ENCODE peak calls at places on chromosomes 1 and 21, in five cellular contexts. Q is upper lobe of right lung; J is OCI-LY7; H is CD8-positive, alpha-beta T cell; R is dorsolateral prefrontal cortex. A is an unnamed sample.

GRCh38 chr1:76827066-76827465 is 40.2 kb upstream of the ST6GALNAC5 start:
- DNase-seq in H (no peak), Q (no peak), J (no peak), R (no peak), A (no peak)

GRCh38 chr1:6935379-6936307 is 150.4 kb downstream of the CAMTA1 start:
- DNase-seq in R (no peak), Q (no peak), H (no peak), J (no peak), A (no peak)

GRCh38 chr1:1775364-1776226 is 2.7 kb downstream of the NADK start:
- DNase-seq in H (no peak), Q (no peak), R (no peak), J (peak; percentile 74), A (no peak)

GRCh38 chr1:217482356-217483102 is 148.4 kb downstream of the GPATCH2 start:
- DNase-seq in H (no peak), Q (no peak), R (no peak), J (no peak), A (peak; percentile 52)

GRCh38 chr1:166174108-166174507 is 7.3 kb upstream of the FAM78B start:
- DNase-seq in H (no peak), Q (no peak), R (no peak), J (no peak), A (no peak)

GRCh38 chr21:45536301-45537081 is 5.7 kb downstream of the SLC19A1 start:
- DNase-seq in Q (peak; percentile 55), H (no peak), R (peak; percentile 41), J (no peak), A (no peak)

GRCh38 chr21:42461881-42462877 is 33.8 kb downstream of the RSPH1 start:
- DNase-seq in Q (no peak), J (peak; percentile 66), H (no peak), R (no peak), A (no peak)

GRCh38 chr1:8025061-8025670 is 943 bp downstream of the ERRFI1 start:
- DNase-seq in H (no peak), R (no peak), Q (no peak), J (no peak), A (no peak)

GRCh38 chr1:230681599-230681998 is 32.3 kb downstream of the AGT start:
- DNase-seq in H (no peak), Q (no peak), J (no peak), R (no peak), A (peak; percentile 47)

GRCh38 chr1:25622526-25622925 is 5.9 kb downstream of the MAN1C1 start:
- DNase-seq in J (no peak), R (no peak), Q (no peak), H (peak; percentile 55), A (no peak)

GRCh38 chr21:29287383-29287782 is 11.3 kb upstream of the BACH1 start:
- DNase-seq in J (no peak), R (no peak), H (no peak), Q (no peak), A (no peak)

GRCh38 chr1:182614796-182615451 is 10.7 kb upstream of the RGS16 start:
- DNase-seq in Q (peak; percentile 89), H (peak; percentile 41), J (peak; percentile 43), R (peak; percentile 59), A (peak; percentile 57)

GRCh38 chr21:26115899-26116298 is 54.7 kb downstream of the APP start:
- DNase-seq in R (no peak), J (no peak), Q (no peak), H (no peak), A (peak; percentile 64)

GRCh38 chr1:182206628-182207239 is 145.2 kb upstream of the ZNF648 start:
- DNase-seq in J (no peak), Q (no peak), H (no peak), R (no peak), A (no peak)

GRCh38 chr1:154445040-154445472 is 39.9 kb downstream of the IL6R start:
- DNase-seq in R (no peak), Q (no peak), H (peak; percentile 20), J (no peak), A (no peak)

GRCh38 chr1:225670356-225670755 is 17.4 kb upstream of the ENAH start:
- DNase-seq in J (no peak), R (no peak), Q (no peak), H (no peak), A (no peak)

GRCh38 chr1:12032141-12032710 is 12.9 kb downstream of the MIIP start:
- DNase-seq in Q (peak; percentile 81), R (no peak), J (no peak), H (no peak), A (no peak)

GRCh38 chr1:14881775-14882672 is 271.5 kb upstream of the TMEM51 start:
- DNase-seq in H (no peak), Q (no peak), R (no peak), J (peak; percentile 88), A (no peak)

GRCh38 chr1:172351761-172352161 is 68.7 kb upstream of the C1orf105 start:
- DNase-seq in J (no peak), Q (no peak), H (no peak), R (no peak), A (no peak)

GRCh38 chr1:224929335-224930237 is at the start of gene DNAH14:
- DNase-seq in H (no peak), Q (peak; percentile 96), J (no peak), R (no peak), A (peak; percentile 16)

GRCh38 chr1:104329278-104329677 is 579.6 kb downstream of the AMY1C start:
- DNase-seq in R (no peak), H (no peak), J (no peak), Q (no peak), A (no peak)

GRCh38 chr1:234851450-234852438 is 241.8 kb upstream of the IRF2BP2 start:
- DNase-seq in Q (no peak), H (no peak), J (peak; percentile 71), R (no peak), A (no peak)

GRCh38 chr1:180912211-180912800 is 391 bp upstream of the KIAA1614 start:
- DNase-seq in Q (peak; percentile 56), R (no peak), J (no peak), H (no peak), A (no peak)

GRCh38 chr1:201311356-201312011 is 28.2 kb downstream of the PKP1 start:
- DNase-seq in Q (no peak), H (no peak), R (no peak), J (no peak), A (no peak)

GRCh38 chr1:155962599-155963211 is 15.6 kb downstream of the ARHGEF2 start:
- DNase-seq in R (no peak), J (no peak), H (no peak), Q (no peak), A (no peak)

GRCh38 chr1:228268891-228269285 is 61.0 kb downstream of the OBSCN start:
- DNase-seq in Q (no peak), R (no peak), H (no peak), J (no peak), A (no peak)

GRCh38 chr1:162033445-162033844 is 9.8 kb upstream of the OLFML2B start:
- DNase-seq in J (no peak), H (no peak), R (no peak), Q (no peak), A (no peak)

GRCh38 chr1:11531943-11532342 is 53.0 kb downstream of the DISP3 start:
- DNase-seq in J (no peak), R (no peak), Q (peak; percentile 35), H (no peak), A (no peak)

GRCh38 chr1:178052650-178053461 is 41.0 kb upstream of the RASAL2 start:
- DNase-seq in Q (no peak), J (no peak), H (no peak), R (no peak), A (no peak)

GRCh38 chr1:58788259-58788658 is 4.4 kb upstream of the JUN start:
- DNase-seq in J (no peak), H (no peak), R (no peak), Q (no peak), A (no peak)

GRCh38 chr1:55257958-55258357 is 42.8 kb upstream of the USP24 start:
- DNase-seq in J (peak; percentile 9), Q (no peak), H (peak; percentile 75), R (no peak), A (no peak)

GRCh38 chr1:11516961-11517635 is 38.1 kb downstream of the DISP3 start:
- DNase-seq in R (no peak), H (no peak), Q (peak; percentile 52), J (no peak), A (no peak)

GRCh38 chr1:168920456-168921094 is 185.9 kb upstream of the ATP1B1 start:
- DNase-seq in R (no peak), J (no peak), H (no peak), Q (no peak), A (no peak)

GRCh38 chr1:52601976-52602327 is 219 bp upstream of the GPX7 start:
- DNase-seq in J (no peak), H (no peak), Q (no peak), R (no peak), A (no peak)

GRCh38 chr1:227741166-227741870 is 6.1 kb downstream of the SNAP47 start:
- DNase-seq in H (no peak), R (no peak), Q (no peak), J (no peak), A (no peak)

DNA sequence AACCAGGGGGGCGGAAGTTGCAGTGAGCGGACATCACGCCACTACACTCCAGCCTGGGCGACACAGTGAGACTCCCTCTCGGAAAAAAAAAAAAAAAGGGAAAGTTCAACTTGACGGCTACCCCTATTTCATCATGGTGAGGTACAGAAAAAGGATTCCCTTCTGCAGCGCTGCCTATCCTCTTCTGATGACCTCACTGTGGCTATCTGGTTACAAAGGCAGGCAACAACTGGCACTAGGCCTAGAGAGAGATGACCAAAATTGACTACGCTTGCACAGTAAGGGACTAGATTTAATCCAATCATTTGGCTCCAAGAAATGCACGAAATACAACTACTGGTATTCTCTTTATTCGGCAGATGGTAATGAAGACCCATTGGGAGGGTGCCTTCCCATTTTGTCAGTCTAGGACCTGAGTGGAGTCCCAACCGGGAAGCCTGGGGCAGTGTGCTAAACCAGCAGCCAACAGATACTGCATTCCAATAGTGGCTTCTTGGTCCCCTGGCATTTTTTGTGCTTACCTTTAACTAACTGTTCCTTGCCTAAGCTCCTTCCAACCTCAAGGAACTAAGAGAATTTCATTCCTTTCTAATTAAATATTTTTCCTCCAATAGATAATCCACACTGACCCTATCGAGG is 36.6 kb downstream of the ITPKB start:
- DNase-seq in J (no peak), Q (no peak), H (no peak), R (no peak), A (peak; percentile 40)
- H3K4me3 ChIP-seq in J (peak overlapping the region; percentile 70), Q (peak overlapping the region; percentile 79), H (peak overlapping the region; percentile 51), R (peak overlapping the region; percentile 71), A (no peak overlapping the region)

GRCh38 chr1:151693057-151693651 is 23.4 kb downstream of the CELF3 start:
- DNase-seq in H (no peak), Q (no peak), J (peak; percentile 36), R (no peak), A (no peak)
- TF ChIP-seq CTCF in H (no peak), Q (peak; percentile 38), J (peak; percentile 79), R (peak; percentile 66), A (peak; percentile 79)

GRCh38 chr1:214141486-214141885 is 139.5 kb upstream of the SMYD2 start:
- DNase-seq in Q (no peak), H (no peak), R (no peak), J (no peak), A (no peak)

GRCh38 chr1:214136336-214136735 is 144.6 kb upstream of the SMYD2 start:
- DNase-seq in Q (no peak), R (no peak), J (no peak), H (no peak), A (no peak)

GRCh38 chr1:214135886-214136285 is 145.1 kb upstream of the SMYD2 start:
- DNase-seq in H (no peak), R (no peak), Q (no peak), J (no peak), A (no peak)
- H3K4me3 ChIP-seq in H (no peak overlapping the region), R (no peak overlapping the region), Q (no peak overlapping the region), J (no peak overlapping the region), A (no peak overlapping the region)

GRCh38 chr1:63454269-63454668 is 68.8 kb downstream of the ITGB3BP start:
- DNase-seq in J (no peak), R (no peak), H (no peak), Q (no peak), A (no peak)
- TF ChIP-seq CTCF in J (peak; percentile 58), R (no peak), H (no peak), Q (no peak), A (peak; percentile 32)

A was measured in AG09309.